ENCODE peak calls at places on chromosome 3, in ten cellular contexts. One of them, this sample, is unnamed.
A peak's percentile ranks its signal among the peaks of the same experiment; 100 is the strongest.

GRCh38 chr3:167380004-167380689 is at the start of gene ZBBX:
- DNase-seq in mesothelial cell of epicardium: peak; percentile 71
- DNase-seq in spleen: peak; percentile 92
- DNase-seq in effector memory CD8-positive, alpha-beta T cell: peak; percentile 80
- DNase-seq in left ventricle myocardium inferior: peak; percentile 76
- DNase-seq in glutamatergic neuron: peak; percentile 96
- DNase-seq in kidney epithelial cell: peak; percentile 43
- DNase-seq in GM04504: peak; percentile 25
- DNase-seq in Right ventricle myocardium superior: peak; percentile 87
- DNase-seq in AG08396: peak; percentile 55
- DNase-seq in this sample: peak; percentile 83

GRCh38 chr3:51813539-51813938 is 34.5 kb upstream of the IQCF6 start:
- DNase-seq in mesothelial cell of epicardium: no peak
- DNase-seq in spleen: no peak
- DNase-seq in effector memory CD8-positive, alpha-beta T cell: no peak
- DNase-seq in left ventricle myocardium inferior: peak; percentile 64
- DNase-seq in glutamatergic neuron: peak; percentile 54
- DNase-seq in kidney epithelial cell: no peak
- DNase-seq in GM04504: no peak
- DNase-seq in Right ventricle myocardium superior: peak; percentile 75
- DNase-seq in AG08396: no peak
- DNase-seq in this sample: no peak

GRCh38 chr3:26236991-26237682 is 385.4 kb upstream of the LRRC3B start:
- DNase-seq in mesothelial cell of epicardium: no peak
- DNase-seq in spleen: no peak
- DNase-seq in effector memory CD8-positive, alpha-beta T cell: no peak
- DNase-seq in left ventricle myocardium inferior: peak; percentile 14
- DNase-seq in glutamatergic neuron: no peak
- DNase-seq in kidney epithelial cell: no peak
- DNase-seq in GM04504: no peak
- DNase-seq in Right ventricle myocardium superior: peak; percentile 39
- DNase-seq in AG08396: no peak
- DNase-seq in this sample: no peak

GRCh38 chr3:162738778-162739177 is 1242.2 kb downstream of the OTOL1 start:
- DNase-seq in mesothelial cell of epicardium: no peak
- DNase-seq in spleen: no peak
- DNase-seq in effector memory CD8-positive, alpha-beta T cell: no peak
- DNase-seq in left ventricle myocardium inferior: no peak
- DNase-seq in glutamatergic neuron: no peak
- DNase-seq in kidney epithelial cell: no peak
- DNase-seq in GM04504: peak; percentile 4
- DNase-seq in Right ventricle myocardium superior: no peak
- DNase-seq in AG08396: no peak
- DNase-seq in this sample: no peak

GRCh38 chr3:176953106-176954080 is 243.9 kb downstream of the TBL1XR1 start:
- DNase-seq in mesothelial cell of epicardium: no peak
- DNase-seq in spleen: no peak
- DNase-seq in effector memory CD8-positive, alpha-beta T cell: no peak
- DNase-seq in left ventricle myocardium inferior: peak; percentile 78
- DNase-seq in glutamatergic neuron: no peak
- DNase-seq in kidney epithelial cell: no peak
- DNase-seq in GM04504: peak; percentile 49
- DNase-seq in Right ventricle myocardium superior: peak; percentile 79
- DNase-seq in AG08396: peak; percentile 69
- DNase-seq in this sample: peak; percentile 14

GRCh38 chr3:38121451-38121831 is 15.5 kb downstream of the ACAA1 start:
- DNase-seq in mesothelial cell of epicardium: no peak
- DNase-seq in spleen: no peak
- DNase-seq in effector memory CD8-positive, alpha-beta T cell: no peak
- DNase-seq in left ventricle myocardium inferior: no peak
- DNase-seq in glutamatergic neuron: no peak
- DNase-seq in kidney epithelial cell: no peak
- DNase-seq in GM04504: no peak
- DNase-seq in Right ventricle myocardium superior: peak; percentile 49
- DNase-seq in AG08396: no peak
- DNase-seq in this sample: no peak

GRCh38 chr3:72054976-72055375 is 270.0 kb upstream of the PROK2 start:
- DNase-seq in mesothelial cell of epicardium: no peak
- DNase-seq in spleen: no peak
- DNase-seq in effector memory CD8-positive, alpha-beta T cell: no peak
- DNase-seq in left ventricle myocardium inferior: no peak
- DNase-seq in glutamatergic neuron: no peak
- DNase-seq in kidney epithelial cell: no peak
- DNase-seq in GM04504: no peak
- DNase-seq in Right ventricle myocardium superior: no peak
- DNase-seq in AG08396: no peak
- DNase-seq in this sample: no peak

GRCh38 chr3:16069149-16069922 is 105.1 kb upstream of the GALNT15 start:
- DNase-seq in mesothelial cell of epicardium: no peak
- DNase-seq in spleen: no peak
- DNase-seq in effector memory CD8-positive, alpha-beta T cell: no peak
- DNase-seq in left ventricle myocardium inferior: no peak
- DNase-seq in glutamatergic neuron: no peak
- DNase-seq in kidney epithelial cell: no peak
- DNase-seq in GM04504: peak; percentile 64
- DNase-seq in Right ventricle myocardium superior: no peak
- DNase-seq in AG08396: peak; percentile 32
- DNase-seq in this sample: peak; percentile 69

GRCh38 chr3:8371085-8371551 is 130.5 kb upstream of the LMCD1 start:
- DNase-seq in mesothelial cell of epicardium: no peak
- DNase-seq in spleen: no peak
- DNase-seq in effector memory CD8-positive, alpha-beta T cell: no peak
- DNase-seq in left ventricle myocardium inferior: no peak
- DNase-seq in glutamatergic neuron: no peak
- DNase-seq in kidney epithelial cell: peak; percentile 5
- DNase-seq in GM04504: peak; percentile 32
- DNase-seq in Right ventricle myocardium superior: no peak
- DNase-seq in AG08396: peak; percentile 28
- DNase-seq in this sample: peak; percentile 80

GRCh38 chr3:129052675-129053074 is 7.9 kb upstream of the GP9 start:
- DNase-seq in mesothelial cell of epicardium: no peak
- DNase-seq in spleen: peak; percentile 55
- DNase-seq in effector memory CD8-positive, alpha-beta T cell: no peak
- DNase-seq in left ventricle myocardium inferior: peak; percentile 77
- DNase-seq in glutamatergic neuron: no peak
- DNase-seq in kidney epithelial cell: no peak
- DNase-seq in GM04504: no peak
- DNase-seq in Right ventricle myocardium superior: peak; percentile 83
- DNase-seq in AG08396: no peak
- DNase-seq in this sample: peak; percentile 72

GRCh38 chr3:149120051-149120972 is 9.1 kb upstream of the HPS3 start:
- DNase-seq in mesothelial cell of epicardium: no peak
- DNase-seq in spleen: no peak
- DNase-seq in effector memory CD8-positive, alpha-beta T cell: peak; percentile 26
- DNase-seq in left ventricle myocardium inferior: no peak
- DNase-seq in glutamatergic neuron: no peak
- DNase-seq in kidney epithelial cell: no peak
- DNase-seq in GM04504: peak; percentile 33
- DNase-seq in Right ventricle myocardium superior: no peak
- DNase-seq in AG08396: peak; percentile 64
- DNase-seq in this sample: peak; percentile 24

GRCh38 chr3:123064506-123064905 is 2.3 kb upstream of the PDIA5 start:
- DNase-seq in mesothelial cell of epicardium: no peak
- DNase-seq in spleen: no peak
- DNase-seq in effector memory CD8-positive, alpha-beta T cell: no peak
- DNase-seq in left ventricle myocardium inferior: no peak
- DNase-seq in glutamatergic neuron: no peak
- DNase-seq in kidney epithelial cell: no peak
- DNase-seq in GM04504: no peak
- DNase-seq in Right ventricle myocardium superior: no peak
- DNase-seq in AG08396: no peak
- DNase-seq in this sample: no peak